ENCODE peak calls at places on chromosomes 11 and 22, in six cellular contexts. E, R, G, O, P and C are unnamed samples.

GRCh38 chr11:119692547-119692834 is 36.5 kb downstream of the NECTIN1 start:
- DNase-seq in P (no peak), G (no peak), O (no peak), E (no peak), R (no peak), C (no peak)

GRCh38 chr11:119346605-119347004 is at the start of gene MFRP:
- DNase-seq in R (no peak), G (no peak), O (no peak), P (no peak), E (no peak), C (peak)

GRCh38 chr22:38831166-38831945 is 12.5 kb downstream of the NPTXR start:
- DNase-seq in O (no peak), E (peak), R (no peak), P (no peak), G (no peak), C (no peak)

GRCh38 chr22:42931421-42932196 is 74.5 kb upstream of the ARFGAP3 start:
- DNase-seq in G (no peak), O (no peak), P (no peak), E (no peak), R (no peak), C (no peak)

GRCh38 chr11:101126551-101127347 is 2.9 kb downstream of the PGR start:
- DNase-seq in P (no peak), O (no peak), G (peak), E (peak), R (peak), C (peak)

GRCh38 chr11:10605941-10606381 is 37.5 kb upstream of the LYVE1 start:
- DNase-seq in E (peak), P (no peak), O (no peak), R (peak), G (peak), C (no peak)

GRCh38 chr22:39283312-39284141 is 35.9 kb downstream of the RPL3 start:
- DNase-seq in R (peak), P (no peak), G (peak), O (no peak), E (peak), C (peak)

GRCh38 chr11:17598700-17599459 is 51.8 kb downstream of the OTOG start:
- DNase-seq in R (peak), G (peak), E (peak), O (peak), P (peak), C (peak)

GRCh38 chr22:23181763-23182288 is 1.5 kb downstream of the BCR start:
- DNase-seq in P (no peak), R (no peak), E (no peak), O (no peak), G (no peak), C (no peak)

GRCh38 chr11:403761-404431 is 9.9 kb downstream of the PKP3 start:
- DNase-seq in P (no peak), G (no peak), R (peak), O (no peak), E (peak), C (peak)